ENCODE peak calls at places on chromosomes 7 and 10, in nine cellular contexts. C, X, I, R, J, A, M, Z and D are unnamed samples.
A peak's percentile ranks its signal among the peaks of the same experiment; 100 is the strongest.

GRCh38 chr7:106599343-106599698 is 61.6 kb downstream of the CCDC71L start:
- DNase-seq in J (no peak), R (no peak), X (no peak), M (no peak), I (no peak), Z (peak; percentile 15), A (no peak), C (no peak), D (no peak)

GRCh38 chr10:124916098-124916584 is 25.8 kb upstream of the ZRANB1 start:
- DNase-seq in A (peak; percentile 4), J (no peak), C (no peak), X (no peak), R (no peak), M (peak; percentile 36), I (no peak), Z (no peak), D (no peak)

GRCh38 chr10:88995156-88995876 is 4.7 kb downstream of the FAS start:
- DNase-seq in R (no peak), I (no peak), Z (no peak), A (no peak), J (no peak), M (no peak), C (no peak), X (no peak), D (no peak)

GRCh38 chr10:110269641-110270318 is 34.9 kb downstream of the SMNDC1 start:
- DNase-seq in C (no peak), Z (peak; percentile 17), X (no peak), A (peak; percentile 7), M (no peak), I (no peak), R (no peak), J (peak; percentile 59), D (no peak)

GRCh38 chr10:98621630-98622029 is 174.9 kb upstream of the HPS1 start:
- DNase-seq in M (no peak), A (no peak), X (no peak), Z (no peak), J (no peak), I (no peak), R (no peak), C (no peak), D (no peak)

GRCh38 chr7:115235075-115235474 is 313.2 kb downstream of the MDFIC start:
- DNase-seq in C (no peak), Z (no peak), I (no peak), J (no peak), R (no peak), A (no peak), X (no peak), M (no peak), D (no peak)

GRCh38 chr7:41103331-41103730 is 599.6 kb downstream of the INHBA start:
- DNase-seq in C (no peak), R (no peak), X (no peak), I (no peak), A (no peak), M (no peak), Z (no peak), J (no peak), D (no peak)

GRCh38 chr10:88164471-88164870 is 301.0 kb downstream of the PTEN start:
- DNase-seq in C (no peak), R (no peak), I (no peak), X (no peak), M (no peak), J (no peak), Z (no peak), A (no peak), D (no peak)

GRCh38 chr10:71136036-71136690 is 76.2 kb upstream of the UNC5B start:
- DNase-seq in R (no peak), C (no peak), I (no peak), Z (no peak), X (no peak), M (no peak), J (no peak), A (no peak), D (no peak)

GRCh38 chr10:71134732-71135211 is 77.6 kb upstream of the UNC5B start:
- DNase-seq in C (no peak), X (no peak), M (no peak), J (no peak), Z (no peak), R (no peak), I (no peak), A (no peak), D (no peak)

GRCh38 chr10:71137701-71138100 is 74.7 kb upstream of the UNC5B start:
- DNase-seq in I (no peak), A (no peak), R (no peak), Z (no peak), X (no peak), C (no peak), J (no peak), M (no peak), D (no peak)

GRCh38 chr10:71133710-71134686 is 78.4 kb upstream of the UNC5B start:
- DNase-seq in A (no peak), C (no peak), R (no peak), J (no peak), M (no peak), X (no peak), Z (no peak), I (no peak), D (no peak)

DNA sequence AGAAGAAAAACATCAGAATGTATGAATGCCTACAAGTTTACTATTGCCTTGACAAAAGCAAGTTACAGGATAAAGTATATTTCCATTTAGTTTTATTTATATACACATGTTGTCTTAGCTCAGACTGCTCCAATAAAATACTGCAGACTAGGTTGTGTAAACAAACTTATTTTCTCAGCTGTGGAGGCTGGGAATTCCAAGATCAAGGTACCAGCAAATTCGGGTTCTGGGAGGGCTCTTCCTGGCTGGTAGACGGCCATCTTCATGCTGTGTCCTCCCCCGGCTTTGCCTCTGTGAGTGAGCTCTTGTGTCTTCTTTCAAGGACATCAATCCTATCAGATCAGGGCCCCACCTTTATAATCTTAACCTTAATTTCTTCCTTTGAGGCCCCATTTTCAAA is 77.1 kb upstream of the UNC5B start:
- DNase-seq in Z (no peak), J (no peak), C (no peak), I (no peak), M (no peak), A (no peak), X (no peak), R (no peak), D (no peak)
- TF ChIP-seq CTCF in Z (no peak), J (no peak), C (no peak), I (no peak), M (no peak), A (no peak), X (no peak), R (no peak), D (no peak)

GRCh38 chr10:100344386-100344785 is 2.6 kb upstream of the SCD start:
- DNase-seq in M (no peak), X (no peak), A (no peak), I (no peak), Z (no peak), C (no peak), R (no peak), J (no peak), D (no peak)

GRCh38 chr10:100347568-100348195 is 649 bp downstream of the SCD start:
- DNase-seq in R (no peak), Z (no peak), I (no peak), A (no peak), X (no peak), C (no peak), J (no peak), M (no peak), D (no peak)

GRCh38 chr10:100346351-100346764 is 675 bp upstream of the SCD start:
- DNase-seq in A (peak; percentile 71), M (peak; percentile 75), X (peak; percentile 70), R (peak; percentile 48), J (peak; percentile 59), Z (peak; percentile 52), C (peak; percentile 83), I (peak; percentile 72), D (no peak)

GRCh38 chr10:100346765-100347567 is at the start of gene SCD:
- DNase-seq in R (peak; percentile 89), J (peak; percentile 92), X (peak; percentile 69), C (peak; percentile 86), I (peak; percentile 94), M (peak; percentile 93), A (peak; percentile 82), Z (peak; percentile 77), D (no peak)

GRCh38 chr10:100345570-100346330 is 1.3 kb upstream of the SCD start:
- DNase-seq in Z (no peak), C (no peak), R (no peak), I (peak; percentile 51), M (peak; percentile 45), X (no peak), J (peak; percentile 58), A (peak; percentile 52), D (peak; percentile 71)
- H3K4me3 ChIP-seq in Z (peak overlapping the region; percentile 62), C (peak overlapping the region; percentile 62), R (peak overlapping the region; percentile 92), I (no peak overlapping the region), M (peak overlapping the region; percentile 99), X (peak overlapping the region; percentile 72), J (peak overlapping the region; percentile 99), A (peak overlapping the region; percentile 77), D (peak overlapping the region; percentile 61)

GRCh38 chr7:105488219-105488571 is 33.9 kb downstream of the PUS7 start:
- DNase-seq in A (no peak), M (no peak), Z (no peak), R (no peak), C (no peak), X (no peak), I (no peak), J (no peak), D (no peak)
- TF ChIP-seq CTCF in A (no peak), M (no peak), Z (peak; percentile 15), R (no peak), C (no peak), X (no peak), I (no peak), J (no peak), D (no peak)

GRCh38 chr7:87471430-87471829 is 4.0 kb downstream of the ABCB4 start:
- DNase-seq in R (no peak), I (no peak), Z (no peak), A (no peak), M (no peak), X (no peak), C (no peak), J (no peak), D (no peak)

GRCh38 chr7:87474046-87474445 is 1.4 kb downstream of the ABCB4 start:
- DNase-seq in Z (no peak), J (no peak), A (peak; percentile 21), X (no peak), R (no peak), M (no peak), I (no peak), C (no peak), D (no peak)

GRCh38 chr7:87475359-87476178 is at the start of gene ABCB4:
- DNase-seq in X (peak; percentile 27), C (peak; percentile 65), Z (peak; percentile 10), R (no peak), A (no peak), I (peak; percentile 43), M (no peak), J (no peak), D (no peak)

GRCh38 chr7:87474533-87475358 is 734 bp downstream of the ABCB4 start:
- DNase-seq in Z (peak; percentile 11), J (no peak), X (no peak), R (no peak), I (peak; percentile 37), A (peak; percentile 37), C (no peak), M (no peak), D (peak; percentile 27)

DNA sequence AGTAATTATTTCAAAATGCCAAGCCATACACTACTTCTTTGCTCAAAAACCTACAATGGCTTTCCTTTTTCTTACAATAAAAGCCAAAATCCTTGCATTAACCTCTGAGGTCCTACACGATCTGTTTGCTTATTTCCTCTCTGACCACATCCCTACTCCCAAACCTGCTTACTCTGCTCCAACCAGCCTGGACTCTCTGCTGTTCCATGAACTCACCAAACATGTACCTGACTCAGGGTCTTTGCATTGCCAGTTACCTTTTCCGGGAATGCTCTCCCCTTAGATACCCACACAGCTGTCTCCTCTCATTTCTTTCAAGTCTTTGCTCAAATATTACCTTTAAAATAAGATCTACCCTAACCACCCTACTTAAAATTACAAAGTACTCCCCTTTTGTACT is 2.3 kb downstream of the ABCB4 start:
- DNase-seq in J (no peak), M (no peak), A (no peak), R (no peak), C (no peak), X (no peak), I (no peak), Z (no peak), D (no peak)
- H3K4me3 ChIP-seq in J (no peak overlapping the region), M (no peak overlapping the region), A (no peak overlapping the region), R (no peak overlapping the region), C (no peak overlapping the region), X (no peak overlapping the region), I (no peak overlapping the region), Z (no peak overlapping the region), D (no peak overlapping the region)